ENCODE peak calls at places on chromosomes 3 and 15, in seven cellular contexts. S is AG04450, Y is NCI-H1105, I is RKO, H is activated T-cell treated with anti-CD3 and anti-CD28 coated beads for 24 hours, F is ureter, G is DMS79. W is an unnamed sample.

GRCh38 chr3:16286161-16286560 is 21.1 kb downstream of the OXNAD1 start:
- DNase-seq in S (no peak), Y (no peak), I (no peak), H (peak), F (no peak), G (no peak), W (no peak)

GRCh38 chr3:11379824-11380281 is 107.7 kb downstream of the ATG7 start:
- DNase-seq in S (no peak), Y (no peak), I (no peak), H (no peak), F (no peak), G (no peak), W (peak)

GRCh38 chr3:108036984-108037741 is 53.7 kb downstream of the CD47 start:
- DNase-seq in S (peak), Y (no peak), I (no peak), H (no peak), F (no peak), G (peak), W (peak)

GRCh38 chr15:41934843-41935242 is 37.5 kb downstream of the EHD4 start:
- DNase-seq in S (no peak), Y (no peak), I (no peak), H (peak), F (peak), G (no peak), W (no peak)

GRCh38 chr15:96992817-96993216 is 662.3 kb downstream of the NR2F2 start:
- DNase-seq in S (no peak), Y (no peak), I (no peak), H (no peak), F (no peak), G (no peak), W (peak)

GRCh38 chr15:41714291-41714690 is 54.1 kb downstream of the MGA start:
- DNase-seq in S (no peak), Y (no peak), I (no peak), H (no peak), F (no peak), G (no peak), W (no peak)

GRCh38 chr15:48722764-48723661 is 77.5 kb upstream of the FBN1 start:
- DNase-seq in S (peak), Y (no peak), I (peak), H (no peak), F (no peak), G (no peak), W (peak)

GRCh38 chr3:37673391-37673790 is 188.3 kb upstream of the CTDSPL start:
- DNase-seq in S (no peak), Y (no peak), I (no peak), H (no peak), F (no peak), G (no peak), W (no peak)

GRCh38 chr15:68578175-68578959 is 426 bp upstream of the CORO2B start:
- DNase-seq in S (no peak), Y (peak), I (peak), H (no peak), F (peak), G (no peak), W (peak)

GRCh38 chr3:58874795-58875194 is 175.0 kb downstream of the CFAP20DC start:
- DNase-seq in S (no peak), Y (no peak), I (peak), H (no peak), F (no peak), G (no peak), W (no peak)

GRCh38 chr3:98695816-98696215 is 67.3 kb upstream of the ST3GAL6 start:
- DNase-seq in S (no peak), Y (no peak), I (no peak), H (no peak), F (no peak), G (no peak), W (peak)

GRCh38 chr3:72265250-72265649 is 480.3 kb upstream of the PROK2 start:
- DNase-seq in S (no peak), Y (no peak), I (peak), H (no peak), F (no peak), G (no peak), W (peak)

GRCh38 chr3:65181397-65181871 is 493.6 kb upstream of the ADAMTS9 start:
- DNase-seq in S (no peak), Y (no peak), I (no peak), H (no peak), F (no peak), G (no peak), W (peak)

GRCh38 chr3:129173725-129174124 is 10.0 kb downstream of the CNBP start:
- DNase-seq in S (no peak), Y (no peak), I (no peak), H (no peak), F (no peak), G (no peak), W (no peak)

GRCh38 chr15:100732359-100733055 is 130.1 kb downstream of the ASB7 start:
- DNase-seq in S (no peak), Y (no peak), I (no peak), H (no peak), F (no peak), G (no peak), W (no peak)

GRCh38 chr3:33425456-33425855 is 14.7 kb downstream of the UBP1 start:
- DNase-seq in S (no peak), Y (no peak), I (no peak), H (no peak), F (no peak), G (no peak), W (no peak)

GRCh38 chr15:56919708-56920637 is 1.5 kb downstream of the TCF12 start:
- DNase-seq in S (no peak), Y (peak), I (peak), H (peak), F (peak), G (no peak), W (peak)

GRCh38 chr3:14531856-14532395 is 8.2 kb downstream of the GRIP2 start:
- DNase-seq in S (no peak), Y (no peak), I (no peak), H (no peak), F (no peak), G (no peak), W (no peak)

GRCh38 chr3:178063475-178063874 is 472.8 kb upstream of the KCNMB2 start:
- DNase-seq in S (peak), Y (no peak), I (no peak), H (no peak), F (no peak), G (no peak), W (peak)

GRCh38 chr3:153138267-153139210 is 23.5 kb upstream of the RAP2B start:
- DNase-seq in S (peak), Y (no peak), I (peak), H (peak), F (peak), G (no peak), W (peak)

GRCh38 chr15:68652141-68652540 is 73.3 kb downstream of the CORO2B start:
- DNase-seq in S (no peak), Y (peak), I (no peak), H (no peak), F (no peak), G (no peak), W (no peak)

GRCh38 chr15:41836713-41837454 is 1.8 kb upstream of the PLA2G4B start:
- DNase-seq in S (no peak), Y (no peak), I (no peak), H (no peak), F (no peak), G (no peak), W (no peak)

GRCh38 chr3:177597325-177598109 is 400.2 kb upstream of the TBL1XR1 start:
- DNase-seq in S (no peak), Y (peak), I (no peak), H (no peak), F (no peak), G (peak), W (peak)

GRCh38 chr15:65979316-65979715 is 110.0 kb downstream of the RAB11A start:
- DNase-seq in S (no peak), Y (no peak), I (no peak), H (no peak), F (no peak), G (no peak), W (no peak)

GRCh38 chr15:45457641-45458539 is 64.7 kb downstream of the SLC30A4 start:
- DNase-seq in S (peak), Y (peak), I (peak), H (peak), F (peak), G (peak), W (peak)

GRCh38 chr3:127424766-127425504 is 137.1 kb upstream of the PRR20G start:
- DNase-seq in S (no peak), Y (no peak), I (no peak), H (no peak), F (peak), G (no peak), W (no peak)

GRCh38 chr3:139102606-139103005 is 57.9 kb upstream of the PRR23C start:
- DNase-seq in S (no peak), Y (no peak), I (no peak), H (no peak), F (no peak), G (no peak), W (no peak)

GRCh38 chr3:18010001-18010400 is 267.6 kb upstream of the TBC1D5 start:
- DNase-seq in S (no peak), Y (no peak), I (no peak), H (no peak), F (no peak), G (no peak), W (peak)

GRCh38 chr15:64622410-64623260 is 152.8 kb downstream of the RBPMS2 start:
- DNase-seq in S (no peak), Y (no peak), I (no peak), H (peak), F (no peak), G (peak), W (no peak)